ENCODE peak calls at places on chromosomes 16 and 17, in nine cellular contexts. One of them, this sample, is unnamed.

GRCh38 chr16:52861614-52862022 is 191.1 kb downstream of the CHD9NB start:
- DNase-seq in activated gamma-delta T cell treated with anti-CD3 and anti-CD28 coated beads, Interleukin-2, amount 50 U/mL, for 16 hours: no peak
- DNase-seq in NCI-H526: peak; percentile 43
- DNase-seq in fibroblast of mammary gland: peak; percentile 6
- DNase-seq in left ventricle myocardium inferior: no peak
- DNase-seq in T-helper 9 cell: no peak
- DNase-seq in RWPE1: peak; percentile 23
- DNase-seq in OCI-LY7: no peak
- DNase-seq in GM19239: no peak
- DNase-seq in this sample: no peak

GRCh38 chr16:87133966-87134945 is 182.9 kb downstream of the C16orf95 start:
- DNase-seq in T-helper 9 cell: no peak
- DNase-seq in GM19239: no peak
- DNase-seq in activated gamma-delta T cell treated with anti-CD3 and anti-CD28 coated beads, Interleukin-2, amount 50 U/mL, for 16 hours: no peak
- DNase-seq in RWPE1: no peak
- DNase-seq in NCI-H526: no peak
- DNase-seq in left ventricle myocardium inferior: no peak
- DNase-seq in fibroblast of mammary gland: no peak
- DNase-seq in OCI-LY7: no peak
- DNase-seq in this sample: no peak

GRCh38 chr17:64732336-64733006 is 70.4 kb upstream of the SMURF2 start:
- DNase-seq in NCI-H526: no peak
- DNase-seq in GM19239: no peak
- DNase-seq in T-helper 9 cell: no peak
- DNase-seq in fibroblast of mammary gland: peak; percentile 92
- DNase-seq in RWPE1: no peak
- DNase-seq in left ventricle myocardium inferior: peak; percentile 46
- DNase-seq in OCI-LY7: no peak
- DNase-seq in activated gamma-delta T cell treated with anti-CD3 and anti-CD28 coated beads, Interleukin-2, amount 50 U/mL, for 16 hours: no peak
- DNase-seq in this sample: no peak

GRCh38 chr17:32610943-32611342 is 124.2 kb downstream of the CDK5R1 start:
- DNase-seq in activated gamma-delta T cell treated with anti-CD3 and anti-CD28 coated beads, Interleukin-2, amount 50 U/mL, for 16 hours: no peak
- DNase-seq in T-helper 9 cell: no peak
- DNase-seq in GM19239: no peak
- DNase-seq in NCI-H526: no peak
- DNase-seq in fibroblast of mammary gland: no peak
- DNase-seq in left ventricle myocardium inferior: no peak
- DNase-seq in RWPE1: no peak
- DNase-seq in OCI-LY7: no peak
- DNase-seq in this sample: no peak

GRCh38 chr16:27425961-27426360 is 24.0 kb downstream of the IL21R start:
- DNase-seq in activated gamma-delta T cell treated with anti-CD3 and anti-CD28 coated beads, Interleukin-2, amount 50 U/mL, for 16 hours: no peak
- DNase-seq in OCI-LY7: no peak
- DNase-seq in left ventricle myocardium inferior: no peak
- DNase-seq in RWPE1: no peak
- DNase-seq in GM19239: no peak
- DNase-seq in fibroblast of mammary gland: no peak
- DNase-seq in T-helper 9 cell: no peak
- DNase-seq in NCI-H526: no peak
- DNase-seq in this sample: no peak

GRCh38 chr17:58317421-58318064 is 11.1 kb downstream of the TSPOAP1 start:
- DNase-seq in RWPE1: peak; percentile 75
- DNase-seq in NCI-H526: peak; percentile 88
- DNase-seq in GM19239: peak; percentile 85
- DNase-seq in fibroblast of mammary gland: peak; percentile 57
- DNase-seq in left ventricle myocardium inferior: no peak
- DNase-seq in T-helper 9 cell: peak; percentile 53
- DNase-seq in OCI-LY7: peak; percentile 89
- DNase-seq in activated gamma-delta T cell treated with anti-CD3 and anti-CD28 coated beads, Interleukin-2, amount 50 U/mL, for 16 hours: peak; percentile 65
- DNase-seq in this sample: peak; percentile 62

GRCh38 chr16:19835989-19836421 is 48.6 kb downstream of the GPRC5B start:
- DNase-seq in OCI-LY7: no peak
- DNase-seq in T-helper 9 cell: no peak
- DNase-seq in activated gamma-delta T cell treated with anti-CD3 and anti-CD28 coated beads, Interleukin-2, amount 50 U/mL, for 16 hours: no peak
- DNase-seq in fibroblast of mammary gland: peak; percentile 67
- DNase-seq in NCI-H526: no peak
- DNase-seq in left ventricle myocardium inferior: no peak
- DNase-seq in GM19239: no peak
- DNase-seq in RWPE1: no peak
- DNase-seq in this sample: no peak

GRCh38 chr17:19747829-19748806 is at the start of gene ALDH3A1:
- DNase-seq in T-helper 9 cell: no peak
- DNase-seq in GM19239: no peak
- DNase-seq in NCI-H526: peak; percentile 10
- DNase-seq in fibroblast of mammary gland: no peak
- DNase-seq in OCI-LY7: no peak
- DNase-seq in left ventricle myocardium inferior: no peak
- DNase-seq in activated gamma-delta T cell treated with anti-CD3 and anti-CD28 coated beads, Interleukin-2, amount 50 U/mL, for 16 hours: no peak
- DNase-seq in RWPE1: peak; percentile 51
- DNase-seq in this sample: no peak

GRCh38 chr17:42275527-42276358 is 448 bp downstream of the STAT5B start:
- DNase-seq in left ventricle myocardium inferior: no peak
- DNase-seq in GM19239: no peak
- DNase-seq in T-helper 9 cell: peak; percentile 38
- DNase-seq in OCI-LY7: peak; percentile 30
- DNase-seq in NCI-H526: peak; percentile 59
- DNase-seq in activated gamma-delta T cell treated with anti-CD3 and anti-CD28 coated beads, Interleukin-2, amount 50 U/mL, for 16 hours: no peak
- DNase-seq in RWPE1: no peak
- DNase-seq in fibroblast of mammary gland: no peak
- DNase-seq in this sample: no peak

GRCh38 chr17:58082870-58083490 is at the start of gene DYNLL2:
- DNase-seq in activated gamma-delta T cell treated with anti-CD3 and anti-CD28 coated beads, Interleukin-2, amount 50 U/mL, for 16 hours: peak; percentile 79
- DNase-seq in OCI-LY7: peak; percentile 92
- DNase-seq in GM19239: peak; percentile 92
- DNase-seq in left ventricle myocardium inferior: peak; percentile 95
- DNase-seq in NCI-H526: peak; percentile 97
- DNase-seq in T-helper 9 cell: peak; percentile 82
- DNase-seq in fibroblast of mammary gland: peak; percentile 78
- DNase-seq in RWPE1: peak; percentile 96
- DNase-seq in this sample: peak; percentile 83

GRCh38 chr16:50677351-50677750 is 3.8 kb downstream of the SNX20 start:
- DNase-seq in RWPE1: no peak
- DNase-seq in T-helper 9 cell: no peak
- DNase-seq in activated gamma-delta T cell treated with anti-CD3 and anti-CD28 coated beads, Interleukin-2, amount 50 U/mL, for 16 hours: no peak
- DNase-seq in GM19239: no peak
- DNase-seq in NCI-H526: no peak
- DNase-seq in fibroblast of mammary gland: no peak
- DNase-seq in left ventricle myocardium inferior: no peak
- DNase-seq in OCI-LY7: no peak
- DNase-seq in this sample: no peak

GRCh38 chr16:23595246-23595950 is 718 bp downstream of the NDUFAB1 start:
- DNase-seq in GM19239: no peak
- DNase-seq in NCI-H526: no peak
- DNase-seq in OCI-LY7: no peak
- DNase-seq in T-helper 9 cell: no peak
- DNase-seq in fibroblast of mammary gland: peak; percentile 15
- DNase-seq in left ventricle myocardium inferior: no peak
- DNase-seq in activated gamma-delta T cell treated with anti-CD3 and anti-CD28 coated beads, Interleukin-2, amount 50 U/mL, for 16 hours: no peak
- DNase-seq in RWPE1: no peak
- DNase-seq in this sample: no peak

GRCh38 chr16:87274808-87275207 is 42.4 kb downstream of the C16orf95 start:
- DNase-seq in fibroblast of mammary gland: no peak
- DNase-seq in left ventricle myocardium inferior: no peak
- DNase-seq in RWPE1: no peak
- DNase-seq in OCI-LY7: no peak
- DNase-seq in T-helper 9 cell: no peak
- DNase-seq in GM19239: no peak
- DNase-seq in activated gamma-delta T cell treated with anti-CD3 and anti-CD28 coated beads, Interleukin-2, amount 50 U/mL, for 16 hours: no peak
- DNase-seq in NCI-H526: no peak
- DNase-seq in this sample: no peak

GRCh38 chr17:81419886-81420768 is 24.9 kb downstream of the BAHCC1 start:
- DNase-seq in RWPE1: no peak
- DNase-seq in OCI-LY7: no peak
- DNase-seq in fibroblast of mammary gland: no peak
- DNase-seq in left ventricle myocardium inferior: peak; percentile 46
- DNase-seq in NCI-H526: no peak
- DNase-seq in activated gamma-delta T cell treated with anti-CD3 and anti-CD28 coated beads, Interleukin-2, amount 50 U/mL, for 16 hours: no peak
- DNase-seq in T-helper 9 cell: no peak
- DNase-seq in GM19239: no peak
- DNase-seq in this sample: no peak

GRCh38 chr17:77473615-77474226 is 333.0 kb downstream of the SEC14L1 start:
- DNase-seq in left ventricle myocardium inferior: no peak
- DNase-seq in OCI-LY7: no peak
- DNase-seq in fibroblast of mammary gland: no peak
- DNase-seq in GM19239: no peak
- DNase-seq in NCI-H526: no peak
- DNase-seq in T-helper 9 cell: no peak
- DNase-seq in activated gamma-delta T cell treated with anti-CD3 and anti-CD28 coated beads, Interleukin-2, amount 50 U/mL, for 16 hours: no peak
- DNase-seq in RWPE1: peak; percentile 63
- DNase-seq in this sample: no peak

GRCh38 chr17:4944163-4944553 is 4.1 kb downstream of the RNF167 start:
- DNase-seq in T-helper 9 cell: peak; percentile 31
- DNase-seq in RWPE1: no peak
- DNase-seq in activated gamma-delta T cell treated with anti-CD3 and anti-CD28 coated beads, Interleukin-2, amount 50 U/mL, for 16 hours: peak; percentile 41
- DNase-seq in fibroblast of mammary gland: no peak
- DNase-seq in GM19239: no peak
- DNase-seq in NCI-H526: no peak
- DNase-seq in left ventricle myocardium inferior: no peak
- DNase-seq in OCI-LY7: peak; percentile 68
- DNase-seq in this sample: peak; percentile 29

GRCh38 chr17:13563916-13564315 is 37.8 kb downstream of the HS3ST3A1 start:
- DNase-seq in fibroblast of mammary gland: no peak
- DNase-seq in NCI-H526: no peak
- DNase-seq in RWPE1: no peak
- DNase-seq in activated gamma-delta T cell treated with anti-CD3 and anti-CD28 coated beads, Interleukin-2, amount 50 U/mL, for 16 hours: no peak
- DNase-seq in T-helper 9 cell: no peak
- DNase-seq in left ventricle myocardium inferior: no peak
- DNase-seq in GM19239: no peak
- DNase-seq in OCI-LY7: no peak
- DNase-seq in this sample: no peak

GRCh38 chr17:28500712-28501379 is 5.3 kb upstream of the FOXN1 start:
- DNase-seq in OCI-LY7: no peak
- DNase-seq in RWPE1: no peak
- DNase-seq in T-helper 9 cell: no peak
- DNase-seq in activated gamma-delta T cell treated with anti-CD3 and anti-CD28 coated beads, Interleukin-2, amount 50 U/mL, for 16 hours: no peak
- DNase-seq in NCI-H526: peak; percentile 33
- DNase-seq in fibroblast of mammary gland: no peak
- DNase-seq in left ventricle myocardium inferior: no peak
- DNase-seq in GM19239: peak; percentile 51
- DNase-seq in this sample: no peak

GRCh38 chr16:54932737-54933254 is 2.1 kb downstream of the IRX5 start:
- DNase-seq in NCI-H526: no peak
- DNase-seq in OCI-LY7: no peak
- DNase-seq in left ventricle myocardium inferior: no peak
- DNase-seq in activated gamma-delta T cell treated with anti-CD3 and anti-CD28 coated beads, Interleukin-2, amount 50 U/mL, for 16 hours: no peak
- DNase-seq in GM19239: no peak
- DNase-seq in RWPE1: no peak
- DNase-seq in fibroblast of mammary gland: no peak
- DNase-seq in T-helper 9 cell: no peak
- DNase-seq in this sample: no peak

GRCh38 chr17:29176500-29177351 is 3.5 kb downstream of the MYO18A start:
- DNase-seq in activated gamma-delta T cell treated with anti-CD3 and anti-CD28 coated beads, Interleukin-2, amount 50 U/mL, for 16 hours: no peak
- DNase-seq in OCI-LY7: peak; percentile 78
- DNase-seq in RWPE1: peak; percentile 72
- DNase-seq in GM19239: peak; percentile 80
- DNase-seq in NCI-H526: peak; percentile 93
- DNase-seq in T-helper 9 cell: peak; percentile 48
- DNase-seq in fibroblast of mammary gland: peak; percentile 21
- DNase-seq in left ventricle myocardium inferior: peak; percentile 52
- DNase-seq in this sample: peak; percentile 44